ENCODE peak calls at places on chromosome 6, in nine cellular contexts. Q is MV-4-11; G is naive B cell; N is breast epithelium; H is COR-L47; Z is skeletal muscle cell; D is coronary artery; S is NCI-H524 treated with DMSO at 0.1 percent for 48 hours; T is stimulated activated CD4-positive, alpha-beta T cell treated with anti-CD3 and anti-CD28 coated beads, Interleukin-2, amount 100 ng/mL, for 24 hours. P is an unnamed sample.

GRCh38 chr6:12865782-12866181 is 149.2 kb downstream of the PHACTR1 start:
- DNase-seq in D (no peak), G (no peak), H (no peak), Z (no peak), S (no peak), N (no peak), Q (no peak), T (no peak), P (no peak)

GRCh38 chr6:138404666-138405337 is 779 bp downstream of the HEBP2 start:
- DNase-seq in T (peak; percentile 31), N (no peak), S (no peak), G (peak; percentile 39), Q (no peak), H (no peak), Z (no peak), D (peak; percentile 77), P (no peak)

GRCh38 chr6:83536034-83536646 is 23.8 kb downstream of the PRSS35 start:
- DNase-seq in G (peak; percentile 13), N (no peak), Q (peak; percentile 32), Z (no peak), S (no peak), T (peak; percentile 66), H (no peak), D (no peak), P (no peak)

GRCh38 chr6:137261393-137262154 is 42.4 kb upstream of the IFNGR1 start:
- DNase-seq in N (no peak), Z (no peak), T (no peak), D (no peak), S (no peak), Q (peak; percentile 56), H (no peak), G (peak; percentile 20), P (no peak)

GRCh38 chr6:124927806-124928205 is 34.4 kb upstream of the RNF217 start:
- DNase-seq in H (no peak), D (no peak), Z (peak; percentile 64), G (no peak), Q (no peak), T (no peak), N (no peak), S (no peak), P (no peak)

GRCh38 chr6:112049051-112049799 is 4.7 kb upstream of the CCN6 start:
- DNase-seq in T (no peak), N (no peak), G (no peak), D (no peak), S (no peak), H (no peak), Z (no peak), Q (no peak), P (no peak)

GRCh38 chr6:47651505-47651944 is 46.9 kb upstream of the ADGRF4 start:
- DNase-seq in D (no peak), T (no peak), S (no peak), Z (no peak), N (no peak), H (no peak), Q (no peak), G (no peak), P (no peak)

GRCh38 chr6:170292778-170293164 is 1.9 kb upstream of the DLL1 start:
- DNase-seq in Q (peak; percentile 16), N (no peak), H (peak; percentile 44), G (no peak), Z (no peak), T (no peak), S (no peak), D (no peak), P (no peak)

GRCh38 chr6:135608031-135608430 is 110.5 kb upstream of the AHI1 start:
- DNase-seq in Z (no peak), G (no peak), D (no peak), T (no peak), Q (no peak), H (no peak), S (no peak), N (no peak), P (no peak)

GRCh38 chr6:81120280-81120679 is 632.2 kb downstream of the TENT5A start:
- DNase-seq in T (no peak), Q (no peak), H (no peak), N (no peak), S (no peak), Z (no peak), G (no peak), D (no peak), P (no peak)

GRCh38 chr6:87700729-87701675 is 1.0 kb downstream of the AKIRIN2 start:
- DNase-seq in S (peak; percentile 47), T (peak; percentile 30), G (peak; percentile 24), Z (peak; percentile 37), D (peak; percentile 80), N (peak; percentile 41), H (peak; percentile 29), Q (peak; percentile 33), P (no peak)

GRCh38 chr6:14086701-14087100 is 30.9 kb upstream of the CD83 start:
- DNase-seq in N (no peak), Q (peak; percentile 65), Z (no peak), S (no peak), H (no peak), T (no peak), D (no peak), G (no peak), P (no peak)

GRCh38 chr6:116034327-116034726 is 26.4 kb downstream of the FRK start:
- DNase-seq in G (no peak), H (no peak), S (no peak), D (no peak), T (no peak), Q (no peak), N (no peak), Z (peak; percentile 15), P (no peak)

GRCh38 chr6:88619951-88620350 is 343.5 kb downstream of the RNGTT start:
- DNase-seq in Q (peak; percentile 54), T (no peak), G (peak; percentile 27), D (no peak), Z (no peak), H (no peak), S (no peak), N (no peak), P (no peak)

GRCh38 chr6:26243132-26243531 is 121.9 kb upstream of the BTN3A2 start:
- DNase-seq in G (no peak), D (no peak), Q (no peak), S (no peak), H (no peak), T (no peak), N (no peak), Z (no peak), P (no peak)

GRCh38 chr6:44332585-44332984 is 9.9 kb upstream of the SPATS1 start:
- DNase-seq in Q (no peak), G (no peak), D (no peak), Z (no peak), H (no peak), N (no peak), S (peak; percentile 37), T (no peak), P (no peak)

GRCh38 chr6:43716099-43716498 is 28.5 kb upstream of the MRPS18A start:
- DNase-seq in Z (no peak), H (peak; percentile 73), G (no peak), N (no peak), S (no peak), D (no peak), T (no peak), Q (no peak), P (no peak)

GRCh38 chr6:18495236-18495635 is 108.1 kb downstream of the RNF144B start:
- DNase-seq in Q (no peak), N (no peak), Z (no peak), G (no peak), H (no peak), S (no peak), D (no peak), T (no peak), P (no peak)

GRCh38 chr6:143333749-143334520 is 116.6 kb downstream of the ADAT2 start:
- DNase-seq in Z (no peak), H (no peak), S (no peak), D (no peak), N (no peak), G (no peak), T (peak; percentile 13), Q (no peak), P (no peak)

GRCh38 chr6:158536084-158536890 is 23.6 kb upstream of the TMEM181 start:
- DNase-seq in G (peak; percentile 58), N (no peak), T (peak; percentile 76), H (peak; percentile 33), Z (peak; percentile 34), Q (peak; percentile 48), D (no peak), S (peak; percentile 54), P (peak; percentile 25)

GRCh38 chr6:13156381-13156780 is 172.0 kb downstream of the TBC1D7 start:
- DNase-seq in G (no peak), H (no peak), D (no peak), T (no peak), Q (no peak), Z (no peak), S (no peak), N (no peak), P (no peak)

GRCh38 chr6:126147416-126147815 is 161.1 kb downstream of the TRMT11 start:
- DNase-seq in H (no peak), N (no peak), G (no peak), D (no peak), Q (no peak), Z (no peak), T (no peak), S (no peak), P (no peak)

GRCh38 chr6:4344317-4344899 is 209.0 kb upstream of the ECI2 start:
- DNase-seq in N (no peak), T (no peak), Z (no peak), S (no peak), G (no peak), H (no peak), D (no peak), Q (peak; percentile 83), P (no peak)

GRCh38 chr6:436308-437041 is 44.9 kb downstream of the IRF4 start:
- DNase-seq in Q (no peak), G (no peak), T (no peak), N (peak; percentile 26), Z (peak; percentile 45), H (no peak), S (no peak), D (no peak), P (no peak)

GRCh38 chr6:105881608-105882007 is 204.5 kb upstream of the PRDM1 start:
- DNase-seq in T (no peak), Q (peak; percentile 18), H (no peak), D (no peak), S (no peak), G (no peak), Z (no peak), N (no peak), P (no peak)

GRCh38 chr6:1720620-1721322 is 111.1 kb downstream of the FOXC1 start:
- DNase-seq in D (no peak), T (no peak), S (no peak), H (no peak), Z (no peak), G (no peak), Q (no peak), N (no peak), P (no peak)

GRCh38 chr6:144722214-144722737 is 437.1 kb downstream of the UTRN start:
- DNase-seq in S (no peak), Q (no peak), H (no peak), N (no peak), G (no peak), D (no peak), T (no peak), Z (no peak), P (no peak)

GRCh38 chr6:34115396-34116314 is 30.2 kb downstream of the GRM4 start:
- DNase-seq in H (no peak), D (no peak), G (peak; percentile 5), N (no peak), Z (no peak), S (no peak), T (peak; percentile 21), Q (no peak), P (no peak)

GRCh38 chr6:166751051-166751595 is 124.1 kb upstream of the RPS6KA2 start:
- DNase-seq in G (peak; percentile 61), S (peak; percentile 86), T (no peak), Z (peak; percentile 31), N (no peak), Q (peak; percentile 43), D (no peak), H (no peak), P (no peak)

GRCh38 chr6:73566954-73567591 is 46.2 kb upstream of the EEF1A1 start:
- DNase-seq in Z (peak; percentile 22), Q (peak; percentile 85), D (no peak), G (no peak), H (no peak), T (no peak), S (no peak), N (no peak), P (no peak)

GRCh38 chr6:9039258-9039657 is 603.9 kb upstream of the SLC35B3 start:
- DNase-seq in D (no peak), S (no peak), Z (no peak), Q (no peak), T (no peak), G (no peak), H (no peak), N (no peak), P (no peak)